ENCODE peak calls at places on chromosomes 3 and 15, in five cellular contexts. Q is HepG2; U is CD4-positive, alpha-beta memory T cell; E is body of pancreas; J is left ventricle myocardium inferior. S is an unnamed sample. For H3K4me1, the result is how much of the 10 kb centered on the place peaks cover.

GRCh38 chr3:101720851-101721649 is 3.4 kb upstream of the CEP97 start:
- DNase-seq in Q (no peak), E (no peak), U (no peak), J (no peak), S (no peak)

GRCh38 chr3:9881440-9881839 is 1.4 kb upstream of the CIDEC start:
- DNase-seq in E (no peak), Q (no peak), J (no peak), U (no peak), S (no peak)

GRCh38 chr3:104796556-104796955 is 570.2 kb upstream of the ALCAM start:
- DNase-seq in E (no peak), Q (no peak), J (no peak), U (no peak), S (no peak)

GRCh38 chr15:39963806-39964205 is 29.9 kb downstream of the EIF2AK4 start:
- DNase-seq in Q (no peak), U (no peak), J (no peak), E (no peak), S (no peak)

GRCh38 chr3:11847607-11848006 is 922 bp upstream of the TAMM41 start:
- DNase-seq in U (no peak), E (no peak), J (no peak), Q (peak), S (no peak)

GRCh38 chr15:91807122-91807521 is 46.4 kb upstream of the SLCO3A1 start:
- DNase-seq in E (no peak), U (no peak), J (no peak), Q (no peak), S (no peak)

GRCh38 chr3:27939510-27939909 is 217.4 kb upstream of the EOMES start:
- DNase-seq in Q (no peak), E (no peak), U (no peak), J (no peak), S (no peak)

GRCh38 chr3:182567666-182568065 is 225.6 kb upstream of the ATP11B start:
- DNase-seq in J (no peak), E (no peak), Q (no peak), U (no peak), S (no peak)

GRCh38 chr3:95521396-95521795 is 1293.0 kb upstream of the EPHA6 start:
- DNase-seq in E (no peak), U (no peak), Q (no peak), J (no peak), S (no peak)

GRCh38 chr15:51861557-51862350 is 32.3 kb downstream of the TMOD3 start:
- DNase-seq in Q (no peak), J (no peak), E (no peak), U (peak), S (peak)

GRCh38 chr3:65713016-65713415 is 325.7 kb downstream of the MAGI1 start:
- DNase-seq in E (no peak), J (no peak), Q (no peak), U (no peak), S (no peak)

GRCh38 chr15:64246364-64247189 is 83.8 kb upstream of the PPIB start:
- DNase-seq in E (no peak), U (no peak), Q (peak), J (no peak), S (peak)

GRCh38 chr3:32041316-32041715 is 59.8 kb downstream of the ZNF860 start:
- DNase-seq in U (no peak), J (no peak), E (no peak), Q (peak), S (no peak)

GRCh38 chr3:7025581-7026300 is 164.8 kb downstream of the GRM7 start:
- DNase-seq in U (no peak), J (no peak), Q (no peak), E (no peak), S (no peak)

GRCh38 chr3:37144806-37145205 is 29.6 kb downstream of the LRRFIP2 start:
- DNase-seq in U (no peak), Q (peak), J (no peak), E (no peak), S (no peak)

DNA sequence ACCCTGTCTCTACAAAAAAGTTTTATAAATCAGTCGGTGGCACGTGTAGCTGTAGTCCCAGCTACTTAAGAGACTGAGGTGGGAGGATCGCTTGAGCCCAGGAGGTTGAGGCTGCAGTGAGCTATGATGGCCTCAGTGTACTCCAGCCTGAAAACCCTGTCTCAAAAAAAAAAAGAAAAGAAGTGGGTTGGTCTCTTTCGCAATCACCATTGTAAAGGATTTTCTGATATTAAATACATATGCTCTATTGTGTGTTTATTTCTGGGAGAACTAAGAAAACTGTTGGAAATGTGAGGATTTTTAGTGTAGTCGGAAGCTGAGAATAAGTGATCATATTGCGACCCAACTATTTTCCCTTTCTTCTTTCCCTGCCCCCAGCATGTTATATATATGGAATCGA is 7.5 kb downstream of the ZNF710 start:
- DNase-seq in E (no peak), J (no peak), U (no peak), Q (no peak), S (no peak)
- H3K4me1 ChIP-seq in E (under half), J (under half), U (half or more), Q (half or more), S (under half)

DNA sequence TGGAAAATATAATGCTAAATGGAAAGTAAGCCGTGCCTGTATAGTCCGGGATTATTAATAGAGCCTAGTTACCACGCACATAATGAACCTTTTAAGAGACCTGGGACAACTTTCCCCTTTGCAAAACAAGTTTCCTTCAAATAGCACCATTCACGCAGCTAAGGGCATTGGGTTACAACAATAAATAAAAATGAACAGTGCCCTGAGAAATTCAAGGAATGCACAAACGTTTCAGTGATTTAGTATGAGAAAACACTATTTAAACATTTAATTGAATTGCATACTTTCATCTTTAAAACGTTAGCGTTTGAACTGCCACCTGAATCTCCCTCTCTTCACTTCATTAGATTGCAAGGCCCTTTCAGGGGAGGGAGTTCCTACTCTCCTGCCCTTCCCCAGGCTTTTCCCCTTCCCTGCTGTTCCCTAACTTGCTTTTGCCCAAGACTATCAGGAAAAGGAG is 46.3 kb downstream of the SMAD6 start:
- DNase-seq in J (no peak), E (no peak), U (no peak), Q (no peak), S (no peak)
- H3K4me1 ChIP-seq in J (half or more), E (half or more), U (under half), Q (half or more), S (under half)

DNA sequence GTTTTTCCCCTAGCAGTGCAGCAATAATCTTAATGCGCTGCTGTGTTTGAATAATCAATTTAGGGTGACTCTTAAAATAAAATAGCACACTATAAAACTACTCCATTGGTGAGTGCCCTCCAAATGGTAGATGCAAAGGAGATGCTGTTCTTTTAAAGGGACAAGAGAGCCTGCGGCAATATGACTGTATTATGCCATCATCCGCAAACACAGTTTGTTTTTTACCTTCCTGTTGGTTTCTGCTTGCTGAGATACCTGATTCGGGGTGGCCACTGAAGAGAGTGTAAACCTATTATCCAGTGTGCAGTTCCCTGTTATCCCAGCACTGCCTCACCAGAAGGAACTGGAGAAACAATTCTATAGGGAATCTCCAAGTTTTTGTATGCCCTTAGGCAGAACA is 523.1 kb upstream of the TGFBR2 start:
- DNase-seq in J (no peak), E (no peak), Q (no peak), U (no peak), S (no peak)
- H3K4me1 ChIP-seq in J (under half), E (under half), Q (under half), U (under half), S (under half)

DNA sequence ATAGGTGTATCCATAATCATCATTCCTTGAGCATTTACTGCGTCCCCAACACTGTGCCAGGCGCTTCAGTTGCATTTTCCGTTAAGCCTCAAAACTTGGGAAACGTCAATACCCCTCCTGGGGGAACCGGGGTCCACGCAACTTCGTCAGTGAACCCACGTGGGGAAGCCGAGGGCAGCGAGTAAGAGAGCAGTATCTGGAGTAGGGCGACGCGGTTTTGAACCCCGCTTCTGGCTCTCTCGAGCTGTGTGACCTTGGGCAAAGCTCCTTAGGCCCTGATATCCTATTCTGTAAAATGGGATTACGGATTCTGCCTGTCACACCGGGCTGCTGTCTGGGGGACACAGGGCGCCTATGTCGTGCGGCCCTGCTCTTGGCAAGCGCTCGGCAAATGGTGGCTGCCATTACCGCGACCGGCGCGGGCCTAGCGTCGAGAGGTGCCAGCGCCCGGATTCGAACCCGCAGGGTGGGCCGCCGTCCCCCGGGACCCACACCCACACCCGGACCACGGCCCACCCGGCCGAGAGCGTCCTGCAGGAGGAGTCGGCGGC is 590 bp downstream of the POLG start:
- DNase-seq in J (no peak), U (no peak), Q (no peak), E (no peak), S (no peak)
- H3K4me1 ChIP-seq in J (half or more), U (half or more), Q (half or more), E (half or more), S (half or more)

DNA sequence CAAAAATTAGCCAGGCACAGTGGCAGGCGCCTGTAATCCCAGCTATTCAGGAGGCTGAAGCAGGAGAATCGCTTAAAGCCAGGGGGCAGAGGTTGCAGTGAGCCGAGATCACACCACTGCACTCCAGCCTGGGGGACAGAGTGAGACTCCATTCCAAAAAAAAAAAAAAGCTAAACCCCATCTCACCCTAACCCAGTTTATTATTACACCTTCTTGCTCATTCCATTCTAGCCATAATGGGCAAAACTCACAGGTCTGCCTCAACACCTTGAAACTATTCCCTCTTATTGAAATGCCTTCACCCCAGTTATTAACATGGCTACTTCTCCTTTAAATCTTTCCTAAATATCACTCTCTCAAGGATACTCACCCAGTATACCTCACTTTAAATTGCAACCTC is 4.1 kb downstream of the SETD2 start:
- DNase-seq in E (no peak), Q (no peak), J (no peak), U (no peak), S (no peak)
- H3K4me1 ChIP-seq in E (half or more), Q (half or more), J (half or more), U (half or more), S (under half)

GRCh38 chr15:48388937-48389309 is 57.7 kb downstream of the DUT start:
- DNase-seq in E (no peak), Q (no peak), U (no peak), J (no peak), S (no peak)
- H3K4me1 ChIP-seq in E (under half), Q (under half), U (under half), J (under half), S (under half)

GRCh38 chr3:46119709-46120498 is 88.2 kb downstream of the CCR1 start:
- DNase-seq in E (no peak), J (no peak), Q (no peak), U (no peak), S (no peak)
- H3K4me1 ChIP-seq in E (under half), J (under half), Q (under half), U (under half), S (under half)

S was measured in effector memory CD4-positive, alpha-beta T cell.